ENCODE peak calls at places on chromosomes 16 and 17, in six cellular contexts. One of them, this sample, is unnamed.
A peak's percentile ranks its signal among the peaks of the same experiment; 100 is the strongest.

GRCh38 chr16:68499011-68499410 is 40.1 kb upstream of the ZFP90 start:
- DNase-seq in GM06990: no peak
- DNase-seq in OCI-LY7: no peak
- DNase-seq in foreskin fibroblast: no peak
- DNase-seq in cardiac fibroblast: peak; percentile 4
- DNase-seq in astrocyte of the spinal cord: no peak
- DNase-seq in this sample: no peak

GRCh38 chr17:57290955-57291354 is 34.6 kb downstream of the MSI2 start:
- DNase-seq in foreskin fibroblast: no peak
- DNase-seq in cardiac fibroblast: no peak
- DNase-seq in OCI-LY7: no peak
- DNase-seq in GM06990: no peak
- DNase-seq in astrocyte of the spinal cord: no peak
- DNase-seq in this sample: no peak

GRCh38 chr17:31373150-31374082 is 18.1 kb upstream of the RAB11FIP4 start:
- DNase-seq in cardiac fibroblast: peak; percentile 85
- DNase-seq in foreskin fibroblast: peak; percentile 39
- DNase-seq in astrocyte of the spinal cord: peak; percentile 71
- DNase-seq in GM06990: no peak
- DNase-seq in OCI-LY7: peak; percentile 74
- DNase-seq in this sample: peak; percentile 45

GRCh38 chr17:15171433-15172047 is 93.6 kb downstream of the PMP22 start:
- DNase-seq in OCI-LY7: peak; percentile 56
- DNase-seq in cardiac fibroblast: peak; percentile 77
- DNase-seq in GM06990: no peak
- DNase-seq in foreskin fibroblast: peak; percentile 77
- DNase-seq in astrocyte of the spinal cord: peak; percentile 80
- DNase-seq in this sample: peak; percentile 8

GRCh38 chr17:4156750-4157381 is 13.9 kb downstream of the CYB5D2 start:
- DNase-seq in GM06990: no peak
- DNase-seq in foreskin fibroblast: no peak
- DNase-seq in OCI-LY7: peak; percentile 11
- DNase-seq in astrocyte of the spinal cord: no peak
- DNase-seq in cardiac fibroblast: no peak
- DNase-seq in this sample: no peak

GRCh38 chr17:60664022-60664421 is 13.6 kb upstream of the BCAS3 start:
- DNase-seq in cardiac fibroblast: no peak
- DNase-seq in foreskin fibroblast: no peak
- DNase-seq in OCI-LY7: no peak
- DNase-seq in GM06990: no peak
- DNase-seq in astrocyte of the spinal cord: no peak
- DNase-seq in this sample: no peak

GRCh38 chr16:85018529-85019236 is 7.3 kb upstream of the ZDHHC7 start:
- DNase-seq in cardiac fibroblast: no peak
- DNase-seq in GM06990: no peak
- DNase-seq in OCI-LY7: no peak
- DNase-seq in astrocyte of the spinal cord: no peak
- DNase-seq in foreskin fibroblast: no peak
- DNase-seq in this sample: no peak

GRCh38 chr16:31181102-31181830 is 1.3 kb downstream of the FUS start:
- DNase-seq in foreskin fibroblast: peak; percentile 35
- DNase-seq in OCI-LY7: peak; percentile 48
- DNase-seq in GM06990: peak; percentile 41
- DNase-seq in cardiac fibroblast: peak; percentile 37
- DNase-seq in astrocyte of the spinal cord: peak; percentile 26
- DNase-seq in this sample: no peak

GRCh38 chr16:48479955-48480354 is 94.7 kb upstream of the SIAH1 start:
- DNase-seq in GM06990: no peak
- DNase-seq in OCI-LY7: no peak
- DNase-seq in astrocyte of the spinal cord: no peak
- DNase-seq in foreskin fibroblast: no peak
- DNase-seq in cardiac fibroblast: peak; percentile 48
- DNase-seq in this sample: no peak

GRCh38 chr16:73047536-73048291 is at the start of gene ZFHX3:
- DNase-seq in astrocyte of the spinal cord: peak; percentile 70
- DNase-seq in cardiac fibroblast: peak; percentile 71
- DNase-seq in OCI-LY7: peak; percentile 40
- DNase-seq in GM06990: peak; percentile 84
- DNase-seq in foreskin fibroblast: peak; percentile 55
- DNase-seq in this sample: peak; percentile 86
- TF ChIP-seq CTCF in astrocyte of the spinal cord: peak; percentile 22
- TF ChIP-seq CTCF in cardiac fibroblast: no peak
- TF ChIP-seq CTCF in OCI-LY7: no peak
- TF ChIP-seq CTCF in GM06990: peak; percentile 29
- TF ChIP-seq CTCF in foreskin fibroblast: no peak
- TF ChIP-seq CTCF in this sample: no peak

GRCh38 chr17:81307636-81308035 is 12.5 kb upstream of the SLC38A10 start:
- DNase-seq in foreskin fibroblast: no peak
- DNase-seq in astrocyte of the spinal cord: no peak
- DNase-seq in cardiac fibroblast: no peak
- DNase-seq in GM06990: no peak
- DNase-seq in OCI-LY7: no peak
- DNase-seq in this sample: no peak

GRCh38 chr17:81309859-81310839 is 15.0 kb upstream of the SLC38A10 start:
- DNase-seq in OCI-LY7: no peak
- DNase-seq in GM06990: no peak
- DNase-seq in astrocyte of the spinal cord: no peak
- DNase-seq in cardiac fibroblast: no peak
- DNase-seq in foreskin fibroblast: no peak
- DNase-seq in this sample: no peak

GRCh38 chr17:81310963-81311550 is 15.9 kb upstream of the SLC38A10 start:
- DNase-seq in OCI-LY7: no peak
- DNase-seq in astrocyte of the spinal cord: no peak
- DNase-seq in cardiac fibroblast: no peak
- DNase-seq in GM06990: no peak
- DNase-seq in foreskin fibroblast: no peak
- DNase-seq in this sample: no peak

GRCh38 chr17:81308161-81308560 is 13.1 kb upstream of the SLC38A10 start:
- DNase-seq in cardiac fibroblast: no peak
- DNase-seq in OCI-LY7: no peak
- DNase-seq in GM06990: no peak
- DNase-seq in foreskin fibroblast: no peak
- DNase-seq in astrocyte of the spinal cord: no peak
- DNase-seq in this sample: no peak

GRCh38 chr17:81309140-81309858 is 14.2 kb upstream of the SLC38A10 start:
- DNase-seq in foreskin fibroblast: peak; percentile 63
- DNase-seq in astrocyte of the spinal cord: peak; percentile 47
- DNase-seq in OCI-LY7: no peak
- DNase-seq in GM06990: peak; percentile 62
- DNase-seq in cardiac fibroblast: peak; percentile 62
- DNase-seq in this sample: peak; percentile 66
- TF ChIP-seq CTCF in foreskin fibroblast: peak; percentile 19
- TF ChIP-seq CTCF in astrocyte of the spinal cord: peak; percentile 46
- TF ChIP-seq CTCF in OCI-LY7: peak; percentile 41
- TF ChIP-seq CTCF in GM06990: peak; percentile 13
- TF ChIP-seq CTCF in cardiac fibroblast: peak; percentile 50
- TF ChIP-seq CTCF in this sample: no peak

GRCh38 chr16:58219432-58219831 is 21.5 kb upstream of the CSNK2A2 start:
- DNase-seq in astrocyte of the spinal cord: no peak
- DNase-seq in foreskin fibroblast: no peak
- DNase-seq in cardiac fibroblast: no peak
- DNase-seq in GM06990: no peak
- DNase-seq in OCI-LY7: no peak
- DNase-seq in this sample: no peak
- TF ChIP-seq CTCF in astrocyte of the spinal cord: no peak
- TF ChIP-seq CTCF in foreskin fibroblast: no peak
- TF ChIP-seq CTCF in cardiac fibroblast: no peak
- TF ChIP-seq CTCF in GM06990: no peak
- TF ChIP-seq CTCF in OCI-LY7: no peak
- TF ChIP-seq CTCF in this sample: no peak

DNA sequence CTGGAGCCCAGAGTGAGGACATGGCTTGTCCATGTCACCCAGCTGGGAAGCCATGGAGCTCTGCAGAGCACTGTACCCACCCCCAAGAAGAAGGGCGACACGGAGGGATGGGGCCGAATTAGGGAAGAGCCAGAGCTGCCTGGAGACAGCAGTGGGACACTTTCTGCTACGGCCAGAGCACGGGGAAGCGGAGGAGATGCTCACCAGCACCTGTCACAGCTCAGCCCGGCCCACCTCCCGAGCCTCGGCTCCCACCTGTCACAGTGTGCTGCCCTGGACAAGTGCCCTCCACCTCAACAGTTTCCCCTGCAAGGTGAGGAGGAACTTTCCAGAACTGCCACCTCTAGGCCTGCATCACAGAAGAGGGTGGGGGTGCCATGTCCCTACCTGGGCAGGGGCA is 36.4 kb downstream of the PEMT start:
- DNase-seq in foreskin fibroblast: no peak
- DNase-seq in cardiac fibroblast: no peak
- DNase-seq in OCI-LY7: no peak
- DNase-seq in GM06990: no peak
- DNase-seq in astrocyte of the spinal cord: no peak
- DNase-seq in this sample: no peak
- TF ChIP-seq CTCF in foreskin fibroblast: no peak
- TF ChIP-seq CTCF in cardiac fibroblast: no peak
- TF ChIP-seq CTCF in OCI-LY7: no peak
- TF ChIP-seq CTCF in GM06990: no peak
- TF ChIP-seq CTCF in astrocyte of the spinal cord: no peak
- TF ChIP-seq CTCF in this sample: no peak

GRCh38 chr17:7780736-7781135 is 53.3 kb upstream of the KDM6B start:
- DNase-seq in astrocyte of the spinal cord: no peak
- DNase-seq in cardiac fibroblast: no peak
- DNase-seq in OCI-LY7: no peak
- DNase-seq in GM06990: no peak
- DNase-seq in foreskin fibroblast: no peak
- DNase-seq in this sample: no peak

GRCh38 chr17:7781467-7781866 is 52.5 kb upstream of the KDM6B start:
- DNase-seq in foreskin fibroblast: no peak
- DNase-seq in OCI-LY7: peak; percentile 12
- DNase-seq in GM06990: peak; percentile 19
- DNase-seq in astrocyte of the spinal cord: no peak
- DNase-seq in cardiac fibroblast: peak; percentile 29
- DNase-seq in this sample: peak; percentile 77

GRCh38 chr17:7777017-7777416 is 57.0 kb upstream of the KDM6B start:
- DNase-seq in foreskin fibroblast: no peak
- DNase-seq in astrocyte of the spinal cord: no peak
- DNase-seq in GM06990: no peak
- DNase-seq in cardiac fibroblast: no peak
- DNase-seq in OCI-LY7: no peak
- DNase-seq in this sample: no peak

GRCh38 chr17:7786866-7787265 is 47.2 kb upstream of the KDM6B start:
- DNase-seq in GM06990: no peak
- DNase-seq in OCI-LY7: no peak
- DNase-seq in cardiac fibroblast: no peak
- DNase-seq in astrocyte of the spinal cord: no peak
- DNase-seq in foreskin fibroblast: no peak
- DNase-seq in this sample: no peak

GRCh38 chr17:7782237-7782636 is 51.8 kb upstream of the KDM6B start:
- DNase-seq in cardiac fibroblast: peak; percentile 67
- DNase-seq in OCI-LY7: no peak
- DNase-seq in GM06990: no peak
- DNase-seq in foreskin fibroblast: peak; percentile 30
- DNase-seq in astrocyte of the spinal cord: peak; percentile 24
- DNase-seq in this sample: no peak
- TF ChIP-seq CTCF in cardiac fibroblast: peak; percentile 13
- TF ChIP-seq CTCF in OCI-LY7: peak; percentile 62
- TF ChIP-seq CTCF in GM06990: no peak
- TF ChIP-seq CTCF in foreskin fibroblast: peak; percentile 47
- TF ChIP-seq CTCF in astrocyte of the spinal cord: peak; percentile 49
- TF ChIP-seq CTCF in this sample: no peak

GRCh38 chr16:24041834-24042631 is 206.2 kb downstream of the PRKCB start:
- DNase-seq in OCI-LY7: peak; percentile 79
- DNase-seq in foreskin fibroblast: peak; percentile 26
- DNase-seq in astrocyte of the spinal cord: peak; percentile 18
- DNase-seq in cardiac fibroblast: peak; percentile 59
- DNase-seq in GM06990: no peak
- DNase-seq in this sample: peak; percentile 79

GRCh38 chr16:24046442-24046841 is 209.7 kb upstream of the CACNG3 start:
- DNase-seq in OCI-LY7: no peak
- DNase-seq in cardiac fibroblast: no peak
- DNase-seq in GM06990: no peak
- DNase-seq in astrocyte of the spinal cord: no peak
- DNase-seq in foreskin fibroblast: no peak
- DNase-seq in this sample: no peak

GRCh38 chr16:24049113-24049512 is 207.0 kb upstream of the CACNG3 start:
- DNase-seq in astrocyte of the spinal cord: no peak
- DNase-seq in cardiac fibroblast: no peak
- DNase-seq in GM06990: no peak
- DNase-seq in foreskin fibroblast: no peak
- DNase-seq in OCI-LY7: no peak
- DNase-seq in this sample: no peak

GRCh38 chr16:24044467-24044866 is 208.7 kb downstream of the PRKCB start:
- DNase-seq in astrocyte of the spinal cord: no peak
- DNase-seq in foreskin fibroblast: no peak
- DNase-seq in cardiac fibroblast: no peak
- DNase-seq in OCI-LY7: no peak
- DNase-seq in GM06990: no peak
- DNase-seq in this sample: no peak

GRCh38 chr16:24045641-24046040 is 209.9 kb downstream of the PRKCB start:
- DNase-seq in foreskin fibroblast: no peak
- DNase-seq in OCI-LY7: peak; percentile 24
- DNase-seq in astrocyte of the spinal cord: no peak
- DNase-seq in GM06990: no peak
- DNase-seq in cardiac fibroblast: no peak
- DNase-seq in this sample: no peak
- TF ChIP-seq CTCF in foreskin fibroblast: no peak
- TF ChIP-seq CTCF in OCI-LY7: peak; percentile 64
- TF ChIP-seq CTCF in astrocyte of the spinal cord: no peak
- TF ChIP-seq CTCF in GM06990: no peak
- TF ChIP-seq CTCF in cardiac fibroblast: no peak
- TF ChIP-seq CTCF in this sample: no peak

DNA sequence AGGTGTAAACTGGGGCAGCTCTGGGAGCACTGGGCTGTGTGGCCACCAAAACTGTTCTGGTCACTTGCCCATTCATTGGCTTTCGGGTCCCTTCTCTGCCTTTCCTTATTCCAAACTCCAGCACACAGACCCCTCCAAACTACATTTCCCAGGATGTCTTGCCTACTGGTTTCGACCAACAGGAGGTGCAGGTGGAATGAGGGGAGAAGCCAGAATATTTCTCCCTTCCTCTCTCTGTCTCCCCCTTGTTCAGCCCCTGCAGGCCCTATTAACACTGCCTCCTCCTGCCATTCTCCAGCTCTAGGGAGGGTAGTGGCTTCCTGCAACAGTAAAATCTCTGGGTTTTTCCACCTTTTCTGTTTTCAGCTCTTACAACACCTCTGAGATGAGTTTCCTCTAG is 13.2 kb upstream of the NAGPA start:
- DNase-seq in astrocyte of the spinal cord: no peak
- DNase-seq in foreskin fibroblast: no peak
- DNase-seq in cardiac fibroblast: no peak
- DNase-seq in OCI-LY7: no peak
- DNase-seq in GM06990: no peak
- DNase-seq in this sample: no peak
- TF ChIP-seq CTCF in astrocyte of the spinal cord: no peak
- TF ChIP-seq CTCF in foreskin fibroblast: no peak
- TF ChIP-seq CTCF in cardiac fibroblast: no peak
- TF ChIP-seq CTCF in OCI-LY7: no peak
- TF ChIP-seq CTCF in GM06990: no peak
- TF ChIP-seq CTCF in this sample: no peak